ENCODE peak calls at places on chromosomes 13 and 19, in five cellular contexts. One of them, this sample, is unnamed.

GRCh38 chr13:49436890-49437289 is 7.0 kb downstream of the CAB39L start:
- DNase-seq in esophagus muscularis mucosa: no peak
- DNase-seq in transverse colon: no peak
- DNase-seq in hepatocyte: peak
- DNase-seq in heart left ventricle: peak
- DNase-seq in this sample: peak

GRCh38 chr13:33191425-33192221 is 93.9 kb downstream of the STARD13 start:
- DNase-seq in esophagus muscularis mucosa: no peak
- DNase-seq in transverse colon: no peak
- DNase-seq in hepatocyte: no peak
- DNase-seq in heart left ventricle: no peak
- DNase-seq in this sample: peak

GRCh38 chr19:49440439-49441209 is 703 bp downstream of the SLC17A7 start:
- DNase-seq in esophagus muscularis mucosa: no peak
- DNase-seq in transverse colon: no peak
- DNase-seq in hepatocyte: no peak
- DNase-seq in heart left ventricle: no peak
- DNase-seq in this sample: no peak

GRCh38 chr19:15463865-15464371 is 426 bp downstream of the RASAL3 start:
- DNase-seq in esophagus muscularis mucosa: no peak
- DNase-seq in transverse colon: peak
- DNase-seq in hepatocyte: no peak
- DNase-seq in heart left ventricle: peak
- DNase-seq in this sample: no peak

GRCh38 chr13:61664821-61665705 is 249.4 kb upstream of the PCDH20 start:
- DNase-seq in esophagus muscularis mucosa: no peak
- DNase-seq in transverse colon: no peak
- DNase-seq in hepatocyte: peak
- DNase-seq in heart left ventricle: no peak
- DNase-seq in this sample: peak

GRCh38 chr19:887072-887471 is 5.9 kb downstream of the MED16 start:
- DNase-seq in esophagus muscularis mucosa: no peak
- DNase-seq in transverse colon: no peak
- DNase-seq in hepatocyte: peak
- DNase-seq in heart left ventricle: no peak
- DNase-seq in this sample: peak

GRCh38 chr13:98599502-98600328 is 22.8 kb upstream of the STK24 start:
- DNase-seq in esophagus muscularis mucosa: no peak
- DNase-seq in transverse colon: no peak
- DNase-seq in hepatocyte: no peak
- DNase-seq in heart left ventricle: no peak
- DNase-seq in this sample: no peak

GRCh38 chr13:28173793-28174192 is 35.4 kb downstream of the PAN3 start:
- DNase-seq in esophagus muscularis mucosa: no peak
- DNase-seq in transverse colon: no peak
- DNase-seq in hepatocyte: no peak
- DNase-seq in heart left ventricle: no peak
- DNase-seq in this sample: no peak

GRCh38 chr13:49711218-49711863 is 20.1 kb upstream of the EBPL start:
- DNase-seq in esophagus muscularis mucosa: no peak
- DNase-seq in transverse colon: no peak
- DNase-seq in hepatocyte: peak
- DNase-seq in heart left ventricle: no peak
- DNase-seq in this sample: peak

GRCh38 chr19:37975071-37975470 is 68.1 kb downstream of the SIPA1L3 start:
- DNase-seq in esophagus muscularis mucosa: no peak
- DNase-seq in transverse colon: no peak
- DNase-seq in hepatocyte: no peak
- DNase-seq in heart left ventricle: no peak
- DNase-seq in this sample: no peak
- TF ChIP-seq CTCF in esophagus muscularis mucosa: no peak
- TF ChIP-seq CTCF in transverse colon: no peak
- TF ChIP-seq CTCF in hepatocyte: no peak
- TF ChIP-seq CTCF in heart left ventricle: no peak
- TF ChIP-seq CTCF in this sample: no peak

GRCh38 chr19:44756089-44756562 is 7.6 kb downstream of the BCL3 start:
- DNase-seq in esophagus muscularis mucosa: no peak
- DNase-seq in transverse colon: no peak
- DNase-seq in hepatocyte: no peak
- DNase-seq in heart left ventricle: no peak
- DNase-seq in this sample: no peak

GRCh38 chr19:44759083-44759804 is 10.7 kb downstream of the BCL3 start:
- DNase-seq in esophagus muscularis mucosa: no peak
- DNase-seq in transverse colon: no peak
- DNase-seq in hepatocyte: no peak
- DNase-seq in heart left ventricle: no peak
- DNase-seq in this sample: no peak

GRCh38 chr19:44757057-44757734 is 8.7 kb downstream of the BCL3 start:
- DNase-seq in esophagus muscularis mucosa: no peak
- DNase-seq in transverse colon: peak
- DNase-seq in hepatocyte: no peak
- DNase-seq in heart left ventricle: peak
- DNase-seq in this sample: peak

GRCh38 chr19:44758596-44758995 is 10.1 kb downstream of the BCL3 start:
- DNase-seq in esophagus muscularis mucosa: no peak
- DNase-seq in transverse colon: no peak
- DNase-seq in hepatocyte: peak
- DNase-seq in heart left ventricle: no peak
- DNase-seq in this sample: no peak

GRCh38 chr19:44757735-44758505 is 9.4 kb downstream of the BCL3 start:
- DNase-seq in esophagus muscularis mucosa: no peak
- DNase-seq in transverse colon: peak
- DNase-seq in hepatocyte: peak
- DNase-seq in heart left ventricle: peak
- DNase-seq in this sample: peak
- H3K4me3 ChIP-seq in esophagus muscularis mucosa: peak
- H3K4me3 ChIP-seq in transverse colon: peak
- H3K4me3 ChIP-seq in hepatocyte: no peak
- H3K4me3 ChIP-seq in heart left ventricle: peak
- H3K4me3 ChIP-seq in this sample: peak

DNA sequence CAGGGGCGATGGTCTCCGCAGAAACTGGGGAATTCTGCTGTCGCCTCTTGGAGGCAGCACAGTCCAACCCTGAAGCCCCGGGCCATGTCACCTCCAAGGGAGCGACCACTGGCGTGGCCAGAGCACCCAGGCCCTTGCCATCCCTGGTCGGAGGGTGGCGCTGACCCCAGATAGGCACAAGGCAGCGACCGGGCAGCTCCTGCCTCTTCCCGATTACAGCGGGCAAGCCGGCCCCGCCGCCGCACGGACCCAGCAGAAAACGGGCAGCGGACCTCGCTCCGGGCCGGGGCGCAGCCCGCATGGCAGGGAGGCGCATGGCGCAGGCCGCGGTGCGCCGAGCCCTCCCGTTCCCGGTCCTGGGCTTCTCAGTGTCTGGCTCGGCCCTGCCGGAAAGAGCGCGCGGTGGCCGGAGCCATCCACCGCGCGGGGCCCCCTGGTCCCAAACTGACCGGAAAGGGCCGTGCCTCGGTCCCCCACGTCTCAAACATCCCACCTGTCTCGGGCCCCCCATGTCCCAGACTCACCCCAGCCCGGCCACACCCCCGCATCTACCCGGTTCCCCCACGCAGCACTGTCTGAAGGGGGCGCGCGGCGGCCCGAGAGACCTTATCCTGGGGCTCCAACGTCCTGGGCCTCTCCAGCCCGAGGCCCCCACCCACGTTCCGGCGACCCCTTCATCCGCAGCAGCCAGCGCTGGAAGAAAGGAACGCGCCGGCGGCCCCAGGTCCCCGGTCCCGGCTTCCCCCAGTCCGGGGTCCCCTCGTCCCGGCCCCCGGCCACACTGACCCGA is 725 bp downstream of the CERS1 start:
- DNase-seq in esophagus muscularis mucosa: no peak
- DNase-seq in transverse colon: peak
- DNase-seq in hepatocyte: peak
- DNase-seq in heart left ventricle: no peak
- DNase-seq in this sample: peak
- TF ChIP-seq CTCF in esophagus muscularis mucosa: peak
- TF ChIP-seq CTCF in transverse colon: no peak
- TF ChIP-seq CTCF in hepatocyte: peak
- TF ChIP-seq CTCF in heart left ventricle: no peak
- TF ChIP-seq CTCF in this sample: peak

GRCh38 chr13:79589605-79590511 is 108.9 kb downstream of the NDFIP2 start:
- DNase-seq in esophagus muscularis mucosa: no peak
- DNase-seq in transverse colon: no peak
- DNase-seq in hepatocyte: no peak
- DNase-seq in heart left ventricle: no peak
- DNase-seq in this sample: no peak

GRCh38 chr13:79581870-79582315 is 100.9 kb downstream of the NDFIP2 start:
- DNase-seq in esophagus muscularis mucosa: no peak
- DNase-seq in transverse colon: no peak
- DNase-seq in hepatocyte: no peak
- DNase-seq in heart left ventricle: peak
- DNase-seq in this sample: peak

GRCh38 chr13:79582896-79583295 is 101.9 kb downstream of the NDFIP2 start:
- DNase-seq in esophagus muscularis mucosa: no peak
- DNase-seq in transverse colon: no peak
- DNase-seq in hepatocyte: no peak
- DNase-seq in heart left ventricle: no peak
- DNase-seq in this sample: no peak

GRCh38 chr13:79585033-79585432 is 104.1 kb downstream of the NDFIP2 start:
- DNase-seq in esophagus muscularis mucosa: no peak
- DNase-seq in transverse colon: no peak
- DNase-seq in hepatocyte: no peak
- DNase-seq in heart left ventricle: no peak
- DNase-seq in this sample: no peak
- H3K4me3 ChIP-seq in esophagus muscularis mucosa: no peak
- H3K4me3 ChIP-seq in transverse colon: no peak
- H3K4me3 ChIP-seq in hepatocyte: no peak
- H3K4me3 ChIP-seq in heart left ventricle: no peak
- H3K4me3 ChIP-seq in this sample: no peak

GRCh38 chr13:34720618-34721017 is 221.5 kb upstream of the NBEA start:
- DNase-seq in esophagus muscularis mucosa: no peak
- DNase-seq in transverse colon: no peak
- DNase-seq in hepatocyte: no peak
- DNase-seq in heart left ventricle: no peak
- DNase-seq in this sample: no peak
- TF ChIP-seq CTCF in esophagus muscularis mucosa: no peak
- TF ChIP-seq CTCF in transverse colon: no peak
- TF ChIP-seq CTCF in hepatocyte: no peak
- TF ChIP-seq CTCF in heart left ventricle: no peak
- TF ChIP-seq CTCF in this sample: no peak

DNA sequence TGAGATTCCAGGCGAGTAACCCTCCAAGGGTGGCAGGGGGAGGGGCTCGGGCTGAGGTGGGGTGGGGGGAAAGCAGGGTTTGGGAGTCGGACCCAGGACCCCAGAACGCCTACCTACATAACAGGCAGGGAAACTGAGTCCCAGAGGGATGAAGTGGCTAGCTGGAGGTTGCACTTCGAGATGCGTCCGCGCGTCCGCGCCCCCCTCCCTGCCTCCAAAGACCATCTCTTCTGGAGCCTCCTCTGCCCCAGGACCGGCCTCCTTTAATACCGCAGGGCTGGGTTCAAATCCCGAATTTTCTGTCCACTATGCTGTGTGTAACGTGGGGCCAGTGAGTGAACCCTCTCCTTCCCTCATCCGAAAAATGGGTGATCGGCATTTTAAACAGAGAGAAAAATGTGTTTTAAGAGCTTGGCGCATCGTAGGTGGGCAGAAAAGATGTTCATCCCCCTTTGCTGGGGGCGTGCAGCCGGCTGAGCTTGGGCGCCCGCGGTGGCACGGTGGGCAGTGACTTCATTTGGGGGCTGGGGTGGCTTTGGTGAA is 13.8 kb downstream of the TJP3 start:
- DNase-seq in esophagus muscularis mucosa: no peak
- DNase-seq in transverse colon: no peak
- DNase-seq in hepatocyte: no peak
- DNase-seq in heart left ventricle: no peak
- DNase-seq in this sample: no peak
- H3K4me3 ChIP-seq in esophagus muscularis mucosa: peak
- H3K4me3 ChIP-seq in transverse colon: peak
- H3K4me3 ChIP-seq in hepatocyte: peak
- H3K4me3 ChIP-seq in heart left ventricle: no peak
- H3K4me3 ChIP-seq in this sample: no peak

GRCh38 chr19:54190942-54191670 is at the start of gene TSEN34:
- DNase-seq in esophagus muscularis mucosa: no peak
- DNase-seq in transverse colon: peak
- DNase-seq in hepatocyte: peak
- DNase-seq in heart left ventricle: peak
- DNase-seq in this sample: no peak

GRCh38 chr19:54189668-54190502 is 505 bp upstream of the MBOAT7 start:
- DNase-seq in esophagus muscularis mucosa: peak
- DNase-seq in transverse colon: peak
- DNase-seq in hepatocyte: peak
- DNase-seq in heart left ventricle: peak
- DNase-seq in this sample: peak

GRCh38 chr19:54191671-54192453 is 754 bp downstream of the TSEN34 start:
- DNase-seq in esophagus muscularis mucosa: no peak
- DNase-seq in transverse colon: no peak
- DNase-seq in hepatocyte: no peak
- DNase-seq in heart left ventricle: no peak
- DNase-seq in this sample: peak

GRCh38 chr19:54189020-54189667 is at the start of gene MBOAT7:
- DNase-seq in esophagus muscularis mucosa: no peak
- DNase-seq in transverse colon: no peak
- DNase-seq in hepatocyte: no peak
- DNase-seq in heart left ventricle: no peak
- DNase-seq in this sample: no peak

DNA sequence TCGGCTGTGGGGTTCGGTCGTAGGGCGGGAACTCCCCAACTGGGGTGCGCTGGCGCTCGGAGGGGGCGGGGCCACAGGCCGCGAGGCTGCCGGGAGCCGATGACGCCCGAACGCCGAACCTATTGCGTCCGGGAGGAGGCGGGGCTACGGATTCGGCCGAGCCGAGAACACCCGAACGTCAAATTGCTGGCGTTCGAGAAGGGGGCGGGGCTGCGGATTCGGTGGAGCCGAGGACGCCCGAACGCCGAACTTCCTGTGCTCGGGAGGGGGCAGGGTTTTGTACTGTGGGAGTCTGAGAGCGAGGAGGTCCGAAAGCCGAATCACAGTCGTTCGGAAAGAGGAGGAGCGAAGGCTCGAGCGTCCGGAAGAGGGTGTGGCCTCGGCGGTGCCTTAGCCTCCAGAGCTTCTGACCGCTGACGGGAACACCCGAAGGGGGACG is 586 bp upstream of the TSEN34 start:
- DNase-seq in esophagus muscularis mucosa: peak
- DNase-seq in transverse colon: peak
- DNase-seq in hepatocyte: peak
- DNase-seq in heart left ventricle: peak
- DNase-seq in this sample: peak
- TF ChIP-seq CTCF in esophagus muscularis mucosa: no peak
- TF ChIP-seq CTCF in transverse colon: no peak
- TF ChIP-seq CTCF in hepatocyte: no peak
- TF ChIP-seq CTCF in heart left ventricle: no peak
- TF ChIP-seq CTCF in this sample: no peak

DNA sequence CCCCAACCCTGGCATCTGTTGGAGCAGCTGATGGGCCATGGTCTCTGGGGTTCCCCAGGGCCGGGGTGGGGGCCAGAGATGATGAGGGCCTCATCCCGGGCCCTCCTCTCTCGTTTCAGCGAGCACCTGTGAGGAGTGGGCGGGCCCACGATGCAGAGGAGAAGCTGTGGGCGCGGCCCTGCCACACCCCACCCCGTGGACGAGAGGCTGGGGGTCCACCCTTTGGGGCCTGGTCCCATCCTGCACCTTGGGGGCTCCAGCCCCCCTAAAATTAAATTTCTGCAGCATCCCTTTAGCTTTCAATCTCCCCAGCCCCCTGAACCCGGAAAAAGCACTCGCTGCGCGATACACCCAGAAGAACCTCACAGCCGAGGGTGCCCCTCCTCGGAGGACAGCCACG is 5.6 kb downstream of the HMG20B start:
- DNase-seq in esophagus muscularis mucosa: no peak
- DNase-seq in transverse colon: no peak
- DNase-seq in hepatocyte: no peak
- DNase-seq in heart left ventricle: no peak
- DNase-seq in this sample: no peak
- H3K4me3 ChIP-seq in esophagus muscularis mucosa: no peak
- H3K4me3 ChIP-seq in transverse colon: no peak
- H3K4me3 ChIP-seq in hepatocyte: no peak
- H3K4me3 ChIP-seq in heart left ventricle: no peak
- H3K4me3 ChIP-seq in this sample: no peak

This sample was measured in astrocyte of the spinal cord.